ENCODE peak calls at places on chromosomes 1 and 21, in seven cellular contexts. C is LoVo; A is T1000; Z is CD8-positive, alpha-beta memory T cell; E is heart right ventricle; I is SIG-M5; G is esophagus squamous epithelium. R is an unnamed sample.

GRCh38 chr21:28283652-28284490 is 708.8 kb downstream of the LTN1 start:
- DNase-seq in E (peak), Z (no peak), C (no peak), I (no peak), G (no peak), A (no peak), R (no peak)

GRCh38 chr1:77757616-77758015 is 2.0 kb downstream of the USP33 start:
- DNase-seq in I (no peak), G (no peak), E (no peak), A (no peak), C (no peak), Z (no peak), R (no peak)

GRCh38 chr1:92943515-92943873 is 17.8 kb downstream of the DIPK1A start:
- DNase-seq in E (no peak), Z (no peak), C (no peak), A (no peak), G (no peak), I (no peak), R (no peak)

GRCh38 chr1:30417701-30418425 is 305.5 kb downstream of the MATN1 start:
- DNase-seq in C (no peak), I (no peak), Z (no peak), A (no peak), E (no peak), G (no peak), R (no peak)

GRCh38 chr1:201361652-201362504 is 15.6 kb downstream of the TNNT2 start:
- DNase-seq in E (no peak), A (no peak), G (no peak), I (no peak), C (peak), Z (no peak), R (no peak)

GRCh38 chr1:100851726-100852125 is 42.9 kb downstream of the EXTL2 start:
- DNase-seq in A (no peak), Z (no peak), I (no peak), G (no peak), E (no peak), C (no peak), R (no peak)

GRCh38 chr21:27423906-27424595 is 457.2 kb upstream of the ADAMTS5 start:
- DNase-seq in G (no peak), Z (no peak), I (no peak), A (no peak), C (no peak), E (no peak), R (peak)

GRCh38 chr21:42535602-42536171 is 22.0 kb downstream of the SLC37A1 start:
- DNase-seq in E (no peak), Z (no peak), A (no peak), I (no peak), C (no peak), G (no peak), R (no peak)